ENCODE peak calls at places on chromosomes 6 and 20, in four cellular contexts. One of them, this sample, is unnamed.

GRCh38 chr20:46562373-46563169 is 12.1 kb upstream of the OCSTAMP start:
- DNase-seq in foreskin fibroblast: peak; percentile 47
- DNase-seq in naive thymus-derived CD4-positive, alpha-beta T cell: peak; percentile 31
- DNase-seq in Right ventricle myocardium superior: peak; percentile 66
- DNase-seq in this sample: no peak

GRCh38 chr6:118677193-118677592 is 25.8 kb upstream of the CEP85L start:
- DNase-seq in foreskin fibroblast: no peak
- DNase-seq in naive thymus-derived CD4-positive, alpha-beta T cell: no peak
- DNase-seq in Right ventricle myocardium superior: no peak
- DNase-seq in this sample: no peak

GRCh38 chr20:19993937-19994667 is 23.1 kb upstream of the NAA20 start:
- DNase-seq in foreskin fibroblast: peak; percentile 64
- DNase-seq in naive thymus-derived CD4-positive, alpha-beta T cell: no peak
- DNase-seq in Right ventricle myocardium superior: peak; percentile 66
- DNase-seq in this sample: no peak

GRCh38 chr6:84801250-84801649 is 36.9 kb upstream of the TBX18 start:
- DNase-seq in foreskin fibroblast: no peak
- DNase-seq in naive thymus-derived CD4-positive, alpha-beta T cell: no peak
- DNase-seq in Right ventricle myocardium superior: no peak
- DNase-seq in this sample: no peak

GRCh38 chr20:4813839-4814695 is 92.4 kb downstream of the PRND start:
- DNase-seq in foreskin fibroblast: no peak
- DNase-seq in naive thymus-derived CD4-positive, alpha-beta T cell: peak; percentile 88
- DNase-seq in Right ventricle myocardium superior: no peak
- DNase-seq in this sample: no peak

GRCh38 chr6:135185483-135185882 is 4.4 kb downstream of the MYB start:
- DNase-seq in foreskin fibroblast: no peak
- DNase-seq in naive thymus-derived CD4-positive, alpha-beta T cell: no peak
- DNase-seq in Right ventricle myocardium superior: no peak
- DNase-seq in this sample: no peak

GRCh38 chr20:44896583-44896982 is 11.1 kb downstream of the YWHAB start:
- DNase-seq in foreskin fibroblast: no peak
- DNase-seq in naive thymus-derived CD4-positive, alpha-beta T cell: no peak
- DNase-seq in Right ventricle myocardium superior: no peak
- DNase-seq in this sample: no peak

GRCh38 chr6:144160452-144160851 is 10.1 kb downstream of the STX11 start:
- DNase-seq in foreskin fibroblast: no peak
- DNase-seq in naive thymus-derived CD4-positive, alpha-beta T cell: no peak
- DNase-seq in Right ventricle myocardium superior: no peak
- DNase-seq in this sample: peak; percentile 61

GRCh38 chr6:108800510-108800909 is 47.7 kb upstream of the ARMC2 start:
- DNase-seq in foreskin fibroblast: no peak
- DNase-seq in naive thymus-derived CD4-positive, alpha-beta T cell: no peak
- DNase-seq in Right ventricle myocardium superior: no peak
- DNase-seq in this sample: no peak

GRCh38 chr6:31308050-31308844 is 36.4 kb upstream of the HLA-C start:
- DNase-seq in foreskin fibroblast: no peak
- DNase-seq in naive thymus-derived CD4-positive, alpha-beta T cell: peak; percentile 46
- DNase-seq in Right ventricle myocardium superior: peak; percentile 61
- DNase-seq in this sample: no peak

GRCh38 chr6:43011207-43011606 is 2.5 kb downstream of the MEA1 start:
- DNase-seq in foreskin fibroblast: no peak
- DNase-seq in naive thymus-derived CD4-positive, alpha-beta T cell: no peak
- DNase-seq in Right ventricle myocardium superior: peak; percentile 27
- DNase-seq in this sample: no peak

GRCh38 chr6:44771647-44772415 is 384.3 kb downstream of the CDC5L start:
- DNase-seq in foreskin fibroblast: no peak
- DNase-seq in naive thymus-derived CD4-positive, alpha-beta T cell: no peak
- DNase-seq in Right ventricle myocardium superior: no peak
- DNase-seq in this sample: no peak

GRCh38 chr6:130525378-130525777 is 159.6 kb downstream of the TMEM200A start:
- DNase-seq in foreskin fibroblast: no peak
- DNase-seq in naive thymus-derived CD4-positive, alpha-beta T cell: peak; percentile 40
- DNase-seq in Right ventricle myocardium superior: no peak
- DNase-seq in this sample: no peak

GRCh38 chr6:89146748-89147715 is 1.2 kb downstream of the PM20D2 start:
- DNase-seq in foreskin fibroblast: no peak
- DNase-seq in naive thymus-derived CD4-positive, alpha-beta T cell: no peak
- DNase-seq in Right ventricle myocardium superior: no peak
- DNase-seq in this sample: peak; percentile 38

GRCh38 chr6:136737343-136738177 is 54.7 kb downstream of the MAP3K5 start:
- DNase-seq in foreskin fibroblast: no peak
- DNase-seq in naive thymus-derived CD4-positive, alpha-beta T cell: no peak
- DNase-seq in Right ventricle myocardium superior: no peak
- DNase-seq in this sample: no peak

GRCh38 chr6:81051952-81052351 is 700.5 kb downstream of the TENT5A start:
- DNase-seq in foreskin fibroblast: no peak
- DNase-seq in naive thymus-derived CD4-positive, alpha-beta T cell: no peak
- DNase-seq in Right ventricle myocardium superior: no peak
- DNase-seq in this sample: no peak

GRCh38 chr20:46811328-46812084 is 83.1 kb upstream of the EYA2 start:
- DNase-seq in foreskin fibroblast: no peak
- DNase-seq in naive thymus-derived CD4-positive, alpha-beta T cell: no peak
- DNase-seq in Right ventricle myocardium superior: no peak
- DNase-seq in this sample: no peak

GRCh38 chr20:2840967-2841531 is 504 bp downstream of the VPS16 start:
- DNase-seq in foreskin fibroblast: peak; percentile 69
- DNase-seq in naive thymus-derived CD4-positive, alpha-beta T cell: no peak
- DNase-seq in Right ventricle myocardium superior: peak; percentile 84
- DNase-seq in this sample: no peak

GRCh38 chr20:37294262-37294981 is 5.0 kb downstream of the MANBAL start:
- DNase-seq in foreskin fibroblast: peak; percentile 62
- DNase-seq in naive thymus-derived CD4-positive, alpha-beta T cell: no peak
- DNase-seq in Right ventricle myocardium superior: no peak
- DNase-seq in this sample: peak; percentile 80

GRCh38 chr20:42361402-42361801 is 743.2 kb upstream of the CHD6 start:
- DNase-seq in foreskin fibroblast: no peak
- DNase-seq in naive thymus-derived CD4-positive, alpha-beta T cell: no peak
- DNase-seq in Right ventricle myocardium superior: no peak
- DNase-seq in this sample: no peak

GRCh38 chr20:5595744-5596143 is 154.5 kb upstream of the SHLD1 start:
- DNase-seq in foreskin fibroblast: no peak
- DNase-seq in naive thymus-derived CD4-positive, alpha-beta T cell: no peak
- DNase-seq in Right ventricle myocardium superior: no peak
- DNase-seq in this sample: no peak

GRCh38 chr6:159042003-159042823 is 2.6 kb downstream of the TAGAP start:
- DNase-seq in foreskin fibroblast: peak; percentile 12
- DNase-seq in naive thymus-derived CD4-positive, alpha-beta T cell: peak; percentile 89
- DNase-seq in Right ventricle myocardium superior: peak; percentile 49
- DNase-seq in this sample: no peak

GRCh38 chr6:53696351-53696750 is 30.8 kb upstream of the KLHL31 start:
- DNase-seq in foreskin fibroblast: no peak
- DNase-seq in naive thymus-derived CD4-positive, alpha-beta T cell: no peak
- DNase-seq in Right ventricle myocardium superior: no peak
- DNase-seq in this sample: no peak

GRCh38 chr6:38153946-38154345 is 334.4 kb downstream of the ZFAND3 start:
- DNase-seq in foreskin fibroblast: no peak
- DNase-seq in naive thymus-derived CD4-positive, alpha-beta T cell: no peak
- DNase-seq in Right ventricle myocardium superior: no peak
- DNase-seq in this sample: no peak

GRCh38 chr6:2798586-2799134 is 33.5 kb downstream of the WRNIP1 start:
- DNase-seq in foreskin fibroblast: no peak
- DNase-seq in naive thymus-derived CD4-positive, alpha-beta T cell: no peak
- DNase-seq in Right ventricle myocardium superior: no peak
- DNase-seq in this sample: no peak

GRCh38 chr6:55445648-55446204 is 118.5 kb downstream of the GFRAL start:
- DNase-seq in foreskin fibroblast: peak; percentile 14
- DNase-seq in naive thymus-derived CD4-positive, alpha-beta T cell: no peak
- DNase-seq in Right ventricle myocardium superior: no peak
- DNase-seq in this sample: no peak

GRCh38 chr6:34531580-34532201 is 24.4 kb downstream of the SPDEF start:
- DNase-seq in foreskin fibroblast: peak; percentile 26
- DNase-seq in naive thymus-derived CD4-positive, alpha-beta T cell: no peak
- DNase-seq in Right ventricle myocardium superior: peak; percentile 61
- DNase-seq in this sample: peak; percentile 41

GRCh38 chr20:46835418-46835817 is 59.2 kb upstream of the EYA2 start:
- DNase-seq in foreskin fibroblast: peak; percentile 35
- DNase-seq in naive thymus-derived CD4-positive, alpha-beta T cell: no peak
- DNase-seq in Right ventricle myocardium superior: no peak
- DNase-seq in this sample: no peak

GRCh38 chr6:139236105-139236504 is 55.7 kb downstream of the TXLNB start:
- DNase-seq in foreskin fibroblast: no peak
- DNase-seq in naive thymus-derived CD4-positive, alpha-beta T cell: no peak
- DNase-seq in Right ventricle myocardium superior: no peak
- DNase-seq in this sample: no peak

GRCh38 chr6:129717287-129717686 is 7.3 kb upstream of the ARHGAP18 start:
- DNase-seq in foreskin fibroblast: no peak
- DNase-seq in naive thymus-derived CD4-positive, alpha-beta T cell: no peak
- DNase-seq in Right ventricle myocardium superior: no peak
- DNase-seq in this sample: no peak

GRCh38 chr6:13528232-13528631 is 40.8 kb upstream of the GFOD1 start:
- DNase-seq in foreskin fibroblast: no peak
- DNase-seq in naive thymus-derived CD4-positive, alpha-beta T cell: no peak
- DNase-seq in Right ventricle myocardium superior: no peak
- DNase-seq in this sample: no peak

GRCh38 chr6:26331809-26332226 is 33.2 kb upstream of the BTN3A2 start:
- DNase-seq in foreskin fibroblast: no peak
- DNase-seq in naive thymus-derived CD4-positive, alpha-beta T cell: peak; percentile 40
- DNase-seq in Right ventricle myocardium superior: no peak
- DNase-seq in this sample: no peak

GRCh38 chr6:144122861-144123260 is 27.5 kb upstream of the STX11 start:
- DNase-seq in foreskin fibroblast: no peak
- DNase-seq in naive thymus-derived CD4-positive, alpha-beta T cell: no peak
- DNase-seq in Right ventricle myocardium superior: no peak
- DNase-seq in this sample: no peak

This sample was measured in retinal pigment epithelial cell.